ENCODE peak calls at places on chromosomes 7 and 10, in ten cellular contexts. J, K, M, C, Z, U, I, Q, S and B are unnamed samples.

GRCh38 chr7:72435366-72435765 is 23.2 kb upstream of the CALN1 start:
- DNase-seq in J (no peak), K (no peak), M (no peak), C (no peak), Z (no peak), U (peak; percentile 5), I (no peak), Q (peak; percentile 28), S (no peak), B (no peak)

GRCh38 chr7:87919875-87920274 is 14.2 kb upstream of the ADAM22 start:
- DNase-seq in J (no peak), K (no peak), M (no peak), C (no peak), Z (no peak), U (no peak), I (no peak), Q (no peak), S (no peak), B (no peak)

GRCh38 chr10:44965651-44966097 is 6.1 kb downstream of the RASSF4 start:
- DNase-seq in J (no peak), K (no peak), M (no peak), C (no peak), Z (no peak), U (peak; percentile 44), I (no peak), Q (no peak), S (peak; percentile 12), B (peak; percentile 39)

GRCh38 chr10:107277591-107277990 is 113.1 kb upstream of the SORCS1 start:
- DNase-seq in J (no peak), K (no peak), M (no peak), C (no peak), Z (no peak), U (no peak), I (no peak), Q (no peak), S (no peak), B (no peak)

GRCh38 chr10:68668972-68669371 is 52.1 kb upstream of the CCAR1 start:
- DNase-seq in J (no peak), K (no peak), M (no peak), C (no peak), Z (no peak), U (no peak), I (no peak), Q (no peak), S (no peak), B (no peak)

GRCh38 chr7:80387634-80388033 is 124.2 kb downstream of the GNAT3 start:
- DNase-seq in J (no peak), K (no peak), M (no peak), C (no peak), Z (no peak), U (no peak), I (peak; percentile 15), Q (no peak), S (no peak), B (no peak)

GRCh38 chr10:54962134-54962900 is 161.3 kb upstream of the PCDH15 start:
- DNase-seq in J (no peak), K (no peak), M (no peak), C (no peak), Z (no peak), U (no peak), I (no peak), Q (no peak), S (no peak), B (no peak)

GRCh38 chr10:110239892-110240291 is 32.5 kb downstream of the MXI1 start:
- DNase-seq in J (no peak), K (no peak), M (no peak), C (no peak), Z (no peak), U (no peak), I (no peak), Q (no peak), S (no peak), B (no peak)

GRCh38 chr7:42159150-42159549 is 77.9 kb downstream of the GLI3 start:
- DNase-seq in J (no peak), K (no peak), M (no peak), C (no peak), Z (no peak), U (no peak), I (no peak), Q (no peak), S (no peak), B (no peak)

GRCh38 chr10:78348416-78349164 is 314.9 kb downstream of the RPS24 start:
- DNase-seq in J (no peak), K (no peak), M (no peak), C (no peak), Z (no peak), U (no peak), I (no peak), Q (no peak), S (no peak), B (no peak)

GRCh38 chr10:132532784-132533560 is 4.6 kb upstream of the INPP5A start:
- DNase-seq in J (no peak), K (peak; percentile 66), M (no peak), C (peak; percentile 94), Z (no peak), U (no peak), I (peak; percentile 83), Q (no peak), S (no peak), B (no peak)

GRCh38 chr10:71766717-71767419 is 6.5 kb downstream of the VSIR start:
- DNase-seq in J (peak; percentile 46), K (peak; percentile 90), M (no peak), C (peak; percentile 92), Z (peak; percentile 84), U (peak; percentile 82), I (peak; percentile 89), Q (peak; percentile 41), S (no peak), B (peak; percentile 72)

GRCh38 chr7:83148776-83149175 is 13.9 kb downstream of the PCLO start:
- DNase-seq in J (no peak), K (no peak), M (no peak), C (peak; percentile 65), Z (no peak), U (no peak), I (peak; percentile 54), Q (no peak), S (no peak), B (no peak)

GRCh38 chr7:130420943-130421578 is 19.8 kb downstream of the CEP41 start:
- DNase-seq in J (no peak), K (no peak), M (no peak), C (peak; percentile 39), Z (no peak), U (no peak), I (peak; percentile 20), Q (no peak), S (no peak), B (no peak)
- TF ChIP-seq CTCF in J (no peak), K (no peak), M (no peak), C (no peak), Z (no peak), U (no peak), I (no peak), Q (no peak), S (no peak), B (no peak)

GRCh38 chr7:8112685-8113084 is 144.1 kb downstream of the GLCCI1 start:
- DNase-seq in J (no peak), K (no peak), M (no peak), C (no peak), Z (no peak), U (no peak), I (no peak), Q (no peak), S (no peak), B (no peak)
- TF ChIP-seq CTCF in J (no peak), K (no peak), M (no peak), C (no peak), Z (no peak), U (no peak), I (no peak), Q (no peak), S (no peak), B (no peak)

DNA sequence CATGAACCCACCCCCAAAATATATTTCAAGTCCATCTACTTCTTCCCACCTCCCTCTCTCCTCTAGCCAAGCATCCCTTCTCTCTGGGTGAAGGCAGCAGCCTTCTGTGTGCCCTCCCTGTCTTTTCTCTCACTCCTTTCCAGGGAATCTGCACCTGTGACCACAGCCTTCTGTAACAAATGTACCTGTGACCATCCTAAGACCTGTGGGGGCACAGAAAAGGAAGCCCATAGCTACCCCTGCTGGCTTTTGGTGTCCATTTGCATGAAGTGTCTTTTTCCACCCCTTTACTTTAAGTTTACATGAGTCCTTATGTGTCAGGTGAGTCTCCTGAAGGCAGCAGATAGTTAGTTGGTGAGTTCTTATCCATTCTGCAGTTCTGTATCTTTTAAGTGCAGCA is 2.0 kb upstream of the TBXAS1 start:
- DNase-seq in J (no peak), K (peak; percentile 12), M (no peak), C (no peak), Z (no peak), U (no peak), I (no peak), Q (no peak), S (no peak), B (peak; percentile 34)
- TF ChIP-seq CTCF in J (no peak), K (no peak), M (no peak), C (no peak), Z (no peak), U (peak; percentile 28), I (peak; percentile 13), Q (no peak), S (peak; percentile 12), B (no peak)

DNA sequence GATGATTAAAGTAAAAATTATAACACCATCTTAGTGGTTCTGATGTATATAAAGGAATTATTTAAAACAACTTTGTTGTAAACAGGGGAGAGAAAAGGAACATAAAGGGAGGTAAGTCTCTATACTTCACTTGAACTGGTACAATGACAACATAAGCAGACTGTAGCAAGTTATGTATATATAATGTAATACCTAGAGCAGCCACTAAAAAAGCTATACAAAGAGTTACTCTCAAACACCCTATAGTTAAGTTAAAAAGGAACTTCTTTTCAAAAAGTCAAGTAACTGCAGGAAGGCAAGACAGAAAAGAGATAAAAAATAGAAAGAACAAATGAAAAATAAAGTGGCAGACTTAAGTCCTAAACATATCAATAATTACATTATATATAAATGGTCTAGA is 82.3 kb downstream of the ZNF503 start:
- DNase-seq in J (no peak), K (no peak), M (no peak), C (no peak), Z (no peak), U (no peak), I (no peak), Q (no peak), S (no peak), B (no peak)
- TF ChIP-seq CTCF in J (no peak), K (no peak), M (no peak), C (no peak), Z (no peak), U (no peak), I (no peak), Q (no peak), S (no peak), B (no peak)